ENCODE peak calls at places on chromosomes 7 and 10, in four cellular contexts. Q is cardiac muscle cell; X is PC-9; S is CD4-positive, alpha-beta T cell. I is an unnamed sample. For H3K9me3, the result is how much of the 10 kb centered on the place peaks cover.

GRCh38 chr10:24360286-24361127 is 151.6 kb downstream of the KIAA1217 start:
- DNase-seq in Q (peak), X (peak), S (no peak), I (no peak)

GRCh38 chr7:27198871-27199801 is 755 bp downstream of the HOXA13 start:
- DNase-seq in Q (no peak), X (peak), S (no peak), I (no peak)

GRCh38 chr7:24894670-24895221 is 85.2 kb downstream of the OSBPL3 start:
- DNase-seq in Q (peak), X (no peak), S (no peak), I (no peak)

GRCh38 chr10:62527019-62527827 is 153.1 kb downstream of the ZNF365 start:
- DNase-seq in Q (no peak), X (no peak), S (no peak), I (no peak)

GRCh38 chr7:140595468-140596147 is 45.0 kb downstream of the DENND2A start:
- DNase-seq in Q (no peak), X (no peak), S (no peak), I (no peak)

GRCh38 chr10:93288679-93289634 is 193.2 kb downstream of the MYOF start:
- DNase-seq in Q (peak), X (peak), S (peak), I (peak)

GRCh38 chr7:156993925-156994235 is 16.6 kb downstream of the MNX1 start:
- DNase-seq in Q (no peak), X (no peak), S (no peak), I (no peak)

GRCh38 chr7:13508586-13508985 is 480.9 kb downstream of the ETV1 start:
- DNase-seq in Q (peak), X (no peak), S (no peak), I (no peak)

GRCh38 chr7:82194011-82194410 is 249.6 kb downstream of the CACNA2D1 start:
- DNase-seq in Q (no peak), X (no peak), S (no peak), I (no peak)

GRCh38 chr7:37684927-37685326 is 1.4 kb downstream of the GPR141 start:
- DNase-seq in Q (no peak), X (no peak), S (no peak), I (no peak)

GRCh38 chr10:65570143-65571010 is 1355.5 kb upstream of the LRRTM3 start:
- DNase-seq in Q (peak), X (peak), S (no peak), I (no peak)

GRCh38 chr7:129923709-129924108 is 29.1 kb downstream of the UBE2H start:
- DNase-seq in Q (no peak), X (no peak), S (no peak), I (no peak)

GRCh38 chr7:2242541-2243482 is 786 bp downstream of the NUDT1 start:
- DNase-seq in Q (no peak), X (peak), S (no peak), I (no peak)

GRCh38 chr7:80463272-80463920 is 48.5 kb downstream of the GNAT3 start:
- DNase-seq in Q (no peak), X (no peak), S (no peak), I (no peak)

GRCh38 chr10:6920072-6921019 is 340.3 kb upstream of the PRKCQ start:
- DNase-seq in Q (peak), X (peak), S (peak), I (peak)

GRCh38 chr7:24050991-24051529 is 232.9 kb upstream of the NPY start:
- DNase-seq in Q (no peak), X (no peak), S (no peak), I (no peak)

GRCh38 chr10:24722131-24722675 is 1.5 kb downstream of the ARHGAP21 start:
- DNase-seq in Q (no peak), X (no peak), S (no peak), I (no peak)

GRCh38 chr7:9507281-9507680 is 1073.9 kb downstream of the NXPH1 start:
- DNase-seq in Q (peak), X (no peak), S (no peak), I (no peak)

GRCh38 chr7:84078415-84078814 is 116.2 kb downstream of the SEMA3A start:
- DNase-seq in Q (no peak), X (no peak), S (no peak), I (no peak)

GRCh38 chr7:43954524-43955228 is 28.4 kb downstream of the UBE2D4 start:
- DNase-seq in Q (peak), X (peak), S (no peak), I (no peak)

GRCh38 chr10:127118024-127118423 is 78.4 kb downstream of the INSYN2A start:
- DNase-seq in Q (no peak), X (no peak), S (no peak), I (no peak)

GRCh38 chr7:127440206-127440605 is 47.7 kb upstream of the ZNF800 start:
- DNase-seq in Q (no peak), X (no peak), S (no peak), I (no peak)

GRCh38 chr10:42380926-42381547 is 257.3 kb downstream of the ZNF33B start:
- DNase-seq in Q (no peak), X (no peak), S (no peak), I (no peak)
- H3K9me3 ChIP-seq in Q (under half), X (under half), S (under half), I (under half)

GRCh38 chr7:71793251-71793650 is 618.9 kb downstream of the CALN1 start:
- DNase-seq in Q (no peak), X (no peak), S (no peak), I (no peak)
- H3K9me3 ChIP-seq in Q (under half), X (under half), S (under half), I (under half)

GRCh38 chr10:42422911-42423310 is 215.5 kb downstream of the ZNF33B start:
- DNase-seq in Q (no peak), X (no peak), S (no peak), I (no peak)

GRCh38 chr10:42431095-42431494 is 207.3 kb downstream of the ZNF33B start:
- DNase-seq in Q (no peak), X (no peak), S (no peak), I (no peak)

DNA sequence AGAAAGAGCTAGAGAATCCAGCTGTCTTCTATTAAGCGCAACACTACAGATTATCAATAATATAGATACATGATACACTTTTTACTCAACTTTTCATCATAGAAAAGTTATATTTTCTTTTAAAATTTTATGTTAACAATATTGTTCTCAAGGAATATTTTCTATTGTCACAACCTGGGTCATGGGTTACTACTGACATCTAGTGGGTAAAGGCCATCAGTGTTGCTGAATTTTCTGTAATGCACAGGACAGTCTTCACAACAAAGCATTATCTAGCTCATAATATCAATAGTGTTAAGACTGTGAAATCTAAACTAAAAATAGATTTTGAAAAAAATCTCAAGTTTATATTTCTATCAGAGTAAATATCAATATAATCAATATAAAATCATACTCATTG is 209.8 kb downstream of the ZNF33B start:
- DNase-seq in Q (no peak), X (no peak), S (no peak), I (no peak)
- H3K9me3 ChIP-seq in Q (under half), X (under half), S (under half), I (under half)

DNA sequence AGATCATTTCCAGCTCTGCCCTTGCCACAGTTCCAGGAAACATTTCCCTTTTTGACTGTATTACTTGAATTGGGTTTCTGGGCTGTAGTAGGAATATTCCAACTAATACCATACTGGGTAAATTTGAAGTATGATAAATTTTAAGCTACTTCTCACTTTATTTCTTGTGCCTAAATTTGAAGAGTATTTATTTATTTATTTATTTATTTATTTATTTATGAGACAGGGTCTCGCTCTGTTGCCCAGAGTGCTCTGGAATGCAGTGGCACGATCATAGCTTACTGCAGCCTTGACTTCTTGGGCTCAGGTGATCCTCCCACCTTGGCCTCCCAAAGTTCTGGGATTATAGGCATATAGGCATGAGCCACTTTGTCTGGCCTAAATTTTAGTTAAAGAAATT is 105.5 kb downstream of the TPST1 start:
- DNase-seq in Q (no peak), X (no peak), S (no peak), I (no peak)
- H3K9me3 ChIP-seq in Q (under half), X (under half), S (under half), I (under half)

GRCh38 chr10:131215776-131216175 is 95.7 kb downstream of the TCERG1L start:
- DNase-seq in Q (no peak), X (no peak), S (no peak), I (no peak)

GRCh38 chr10:131219584-131219886 is 92.0 kb downstream of the TCERG1L start:
- DNase-seq in Q (no peak), X (no peak), S (no peak), I (no peak)

GRCh38 chr10:131214521-131215244 is 96.8 kb downstream of the TCERG1L start:
- DNase-seq in Q (no peak), X (no peak), S (no peak), I (no peak)

GRCh38 chr10:131218811-131219583 is 92.5 kb downstream of the TCERG1L start:
- DNase-seq in Q (no peak), X (no peak), S (no peak), I (no peak)

DNA sequence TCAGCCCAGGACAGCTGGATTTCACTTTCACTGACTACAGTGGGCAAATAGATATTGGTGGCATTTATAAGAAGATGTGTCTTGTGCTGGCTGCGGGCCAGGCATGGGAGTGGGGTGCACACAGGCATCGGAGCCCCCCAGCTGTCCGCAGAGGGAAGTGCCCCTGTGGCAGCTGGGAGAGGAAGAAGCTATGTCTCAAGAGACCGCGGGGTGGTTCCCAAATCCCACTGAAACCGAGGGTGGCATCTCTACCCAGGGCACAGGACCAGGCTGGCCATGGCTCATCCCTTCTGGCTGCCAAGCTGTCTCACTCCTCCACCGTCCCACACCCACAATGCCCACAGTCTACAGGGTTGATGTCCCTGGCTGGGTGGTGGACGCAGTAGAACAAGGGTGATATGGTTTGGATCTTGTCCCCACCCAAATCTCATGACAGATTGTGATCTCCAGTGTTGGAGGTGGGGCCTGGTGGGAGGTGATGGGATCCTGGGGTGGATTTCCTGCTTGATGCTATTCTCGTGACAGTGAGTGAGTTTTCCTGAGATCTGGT is 94.8 kb downstream of the TCERG1L start:
- DNase-seq in Q (no peak), X (no peak), S (no peak), I (no peak)
- H3K9me3 ChIP-seq in Q (under half), X (under half), S (under half), I (under half)

DNA sequence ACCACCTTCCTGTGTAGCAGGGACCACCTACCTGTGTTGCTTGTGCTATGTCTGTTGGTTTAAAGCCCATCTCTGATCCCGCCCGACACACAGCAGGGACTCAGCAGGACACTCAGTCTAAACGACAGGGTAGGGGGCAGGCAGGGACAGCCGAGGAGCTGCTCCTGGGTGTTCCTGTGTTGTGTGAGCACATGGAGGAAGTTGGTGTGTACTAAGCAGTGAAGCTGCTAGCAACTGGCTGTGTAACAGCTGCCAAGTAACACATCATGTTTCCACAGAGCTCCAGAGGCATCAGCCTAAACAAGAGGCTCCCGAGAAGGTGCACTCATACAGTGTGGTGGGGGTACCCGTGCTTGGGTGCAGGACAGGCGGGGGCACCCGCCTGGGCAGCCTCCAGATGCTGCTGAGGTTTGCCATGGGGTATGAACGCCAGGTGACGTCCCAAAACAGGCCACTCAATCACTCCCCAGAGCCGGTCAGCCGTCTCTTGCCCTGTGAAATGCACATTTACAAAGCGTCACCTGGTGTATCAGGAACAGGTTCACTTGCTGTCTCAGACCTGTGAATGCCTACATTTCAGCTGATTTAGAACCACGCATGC is 59.6 kb downstream of the PTPRN2 start:
- DNase-seq in Q (no peak), X (no peak), S (no peak), I (no peak)
- H3K9me3 ChIP-seq in Q (under half), X (under half), S (under half), I (under half)